ENCODE peak calls at places on chromosomes 6 and 20, in eight cellular contexts. V, D, O, U, J, F, I and L are unnamed samples.

GRCh38 chr20:41308290-41308691 is 9.2 kb downstream of the ZHX3 start:
- DNase-seq in V (no peak), J (no peak), I (no peak), D (no peak), U (no peak), O (no peak), F (peak), L (no peak)

GRCh38 chr6:114172861-114173260 is 170.0 kb downstream of the HS3ST5 start:
- DNase-seq in V (no peak), I (no peak), F (no peak), D (no peak), J (no peak), O (no peak), U (no peak), L (no peak)

GRCh38 chr6:36604090-36605060 is 10.2 kb downstream of the SRSF3 start:
- DNase-seq in O (no peak), D (no peak), V (no peak), F (no peak), I (no peak), J (no peak), U (peak), L (no peak)

GRCh38 chr6:133306876-133307275 is 65.7 kb downstream of the EYA4 start:
- DNase-seq in I (no peak), J (no peak), O (no peak), U (no peak), V (no peak), D (no peak), F (no peak), L (no peak)

GRCh38 chr6:8429821-8430220 is 5.5 kb downstream of the SLC35B3 start:
- DNase-seq in V (no peak), I (no peak), F (no peak), D (no peak), U (no peak), O (no peak), J (no peak), L (no peak)

GRCh38 chr20:17761612-17762011 is 61.8 kb downstream of the BANF2 start:
- DNase-seq in J (no peak), U (no peak), D (no peak), V (no peak), F (no peak), I (no peak), O (no peak), L (peak)

GRCh38 chr20:36128463-36129176 is 25.9 kb upstream of the EPB41L1 start:
- DNase-seq in U (no peak), D (no peak), J (no peak), O (no peak), V (no peak), F (peak), I (no peak), L (no peak)

GRCh38 chr6:162750776-162751175 is 23.0 kb downstream of the PACRG start:
- DNase-seq in I (no peak), J (no peak), O (no peak), V (no peak), U (no peak), F (no peak), D (peak), L (no peak)

GRCh38 chr6:20686142-20686541 is 151.9 kb downstream of the CDKAL1 start:
- DNase-seq in V (no peak), D (no peak), J (no peak), U (no peak), O (no peak), F (no peak), I (no peak), L (no peak)